ENCODE peak calls at places on chromosome 18, in eight cellular contexts. D is neural progenitor cell; M is PC-9; U is CD8-positive, alpha-beta T cell; K is effector memory CD4-positive, alpha-beta T cell; N is cardiac muscle cell; C is K562; Q is heart right ventricle. W is an unnamed sample.

GRCh38 chr18:13388586-13389490 is 170.3 kb downstream of the LDLRAD4 start:
- DNase-seq in N (no peak), U (no peak), K (no peak), D (no peak), M (no peak), Q (no peak), C (no peak), W (no peak)

GRCh38 chr18:57446322-57446721 is 11.1 kb downstream of the ONECUT2 start:
- DNase-seq in U (no peak), Q (no peak), N (no peak), M (peak; percentile 39), D (peak; percentile 75), K (no peak), C (peak; percentile 29), W (no peak)

GRCh38 chr18:51400721-51401120 is 203.2 kb upstream of the MEX3C start:
- DNase-seq in M (no peak), K (no peak), N (peak; percentile 80), C (no peak), D (no peak), Q (no peak), U (no peak), W (no peak)

GRCh38 chr18:10006261-10006903 is 92.6 kb downstream of the VAPA start:
- DNase-seq in U (no peak), M (no peak), N (peak; percentile 67), K (no peak), D (no peak), C (no peak), Q (no peak), W (no peak)

GRCh38 chr18:12722731-12723130 is 19.9 kb downstream of the PSMG2 start:
- DNase-seq in C (no peak), D (no peak), N (no peak), K (no peak), Q (no peak), U (no peak), M (no peak), W (no peak)

GRCh38 chr18:58135806-58136331 is 91.8 kb downstream of the NEDD4L start:
- DNase-seq in K (no peak), D (peak; percentile 80), M (peak; percentile 63), N (peak; percentile 79), U (peak; percentile 46), C (peak; percentile 75), Q (peak; percentile 42), W (no peak)

GRCh38 chr18:80154293-80154692 is 45.2 kb downstream of the ADNP2 start:
- DNase-seq in D (peak; percentile 47), N (peak; percentile 38), M (no peak), U (peak; percentile 35), K (no peak), C (peak; percentile 21), Q (no peak), W (no peak)

GRCh38 chr18:60978338-60978737 is 354.9 kb upstream of the CDH20 start:
- DNase-seq in K (no peak), C (no peak), D (no peak), Q (no peak), M (no peak), U (no peak), N (peak; percentile 69), W (no peak)

GRCh38 chr18:61569176-61569892 is 236.1 kb downstream of the CDH20 start:
- DNase-seq in D (no peak), N (peak; percentile 90), Q (peak; percentile 63), U (no peak), C (no peak), M (peak; percentile 37), K (no peak), W (no peak)

GRCh38 chr18:45212186-45213039 is 402.9 kb upstream of the SLC14A2 start:
- DNase-seq in U (peak; percentile 68), M (peak; percentile 47), N (peak; percentile 91), K (peak; percentile 52), D (peak; percentile 86), Q (peak; percentile 87), C (peak; percentile 43), W (peak; percentile 31)

GRCh38 chr18:58511306-58511705 is 117.6 kb downstream of the ALPK2 start:
- DNase-seq in Q (no peak), K (no peak), C (no peak), M (no peak), N (no peak), U (no peak), D (no peak), W (no peak)

GRCh38 chr18:58535340-58536186 is 93.3 kb downstream of the ALPK2 start:
- DNase-seq in U (no peak), C (no peak), Q (no peak), N (peak; percentile 29), M (no peak), D (no peak), K (no peak), W (no peak)

GRCh38 chr18:8656226-8656625 is 47.0 kb downstream of the RAB12 start:
- DNase-seq in C (no peak), M (no peak), N (peak; percentile 18), U (no peak), Q (no peak), K (no peak), D (no peak), W (no peak)

GRCh38 chr18:8868779-8869415 is 163.5 kb downstream of the MTCL1 start:
- DNase-seq in C (no peak), D (no peak), Q (no peak), N (no peak), M (no peak), U (no peak), K (no peak), W (no peak)

GRCh38 chr18:13136056-13136688 is 82.4 kb upstream of the LDLRAD4 start:
- DNase-seq in C (peak; percentile 3), K (peak; percentile 27), Q (no peak), M (no peak), D (peak; percentile 37), U (peak; percentile 72), N (no peak), W (no peak)

GRCh38 chr18:41992066-41992465 is 37.0 kb downstream of the PIK3C3 start:
- DNase-seq in M (no peak), Q (no peak), D (no peak), U (no peak), N (no peak), C (no peak), K (no peak), W (no peak)

DNA sequence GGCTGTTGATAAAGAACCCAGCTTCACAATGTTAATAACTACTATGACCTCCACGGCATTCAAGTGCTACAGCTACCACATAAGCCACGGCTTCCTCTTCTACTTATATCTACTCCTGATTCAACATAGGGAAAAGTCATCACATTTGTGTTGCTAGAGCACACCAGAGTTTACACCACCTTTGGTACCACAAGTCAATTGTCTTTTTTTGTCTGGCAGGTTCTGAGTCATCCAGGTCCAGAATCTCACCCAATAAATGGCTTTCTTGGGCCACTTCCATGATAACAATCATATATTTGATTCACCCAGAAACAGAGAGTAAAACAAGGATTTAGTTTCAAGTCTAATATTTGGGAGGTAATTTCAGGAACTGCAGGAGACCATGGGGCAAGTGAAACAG is 480.2 kb downstream of the TMX3 start:
- DNase-seq in Q (no peak), N (no peak), D (no peak), K (no peak), C (no peak), U (no peak), M (no peak), W (no peak)
- H3K9me3 ChIP-seq in Q (no peaks in the 10 kb centered on the region), N (no peaks in the 10 kb centered on the region), D (no peaks in the 10 kb centered on the region), K (no peaks in the 10 kb centered on the region), C (no peaks in the 10 kb centered on the region), U (no peaks in the 10 kb centered on the region), M (no peaks in the 10 kb centered on the region), W (no peaks in the 10 kb centered on the region)

DNA sequence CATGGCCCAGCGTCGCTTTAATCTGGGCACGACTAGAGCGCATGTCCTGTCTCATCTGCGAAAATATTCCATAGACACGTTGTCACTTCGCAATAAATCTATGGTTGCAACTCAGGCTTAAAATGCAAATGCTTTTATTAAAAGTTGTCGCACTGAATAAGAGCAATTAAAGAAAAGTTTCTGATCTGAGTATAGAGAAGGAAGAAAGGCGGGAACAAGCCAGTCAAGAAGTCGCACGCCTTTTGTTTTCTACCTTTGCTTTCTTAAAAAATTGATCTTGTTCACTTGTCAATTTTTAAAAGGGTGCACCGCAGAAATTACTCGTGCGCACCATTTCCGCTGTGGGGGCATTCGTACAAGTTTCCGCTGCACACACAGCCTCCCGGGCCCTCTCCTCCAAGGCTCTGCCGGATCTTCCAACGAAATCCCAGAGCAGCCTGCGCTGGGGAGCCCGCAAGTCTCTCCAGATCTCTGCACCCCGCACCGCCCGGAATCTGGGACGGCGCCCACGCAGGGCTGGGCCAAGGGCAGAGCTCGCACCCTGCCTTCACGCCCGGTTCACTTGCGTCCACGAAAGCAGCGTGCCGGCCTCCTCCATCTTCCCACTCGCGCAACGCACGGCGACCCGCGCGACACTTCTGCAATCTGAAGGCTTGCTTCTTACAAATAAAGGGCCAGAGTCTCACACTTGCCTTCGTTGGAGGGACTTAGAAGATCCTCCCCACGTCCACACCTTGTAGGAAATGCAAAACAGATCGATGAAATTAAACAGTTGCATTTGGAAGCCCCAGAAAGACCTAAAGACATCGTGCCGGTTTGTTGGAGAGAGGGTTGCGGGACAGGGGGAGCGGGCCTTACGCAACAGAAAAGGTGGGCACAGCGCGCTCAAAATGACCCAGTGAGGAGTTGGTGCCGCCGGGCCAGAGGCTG is 2.7 kb upstream of the SALL3 start:
- DNase-seq in D (peak; percentile 49), K (no peak), C (no peak), Q (no peak), U (no peak), M (no peak), N (no peak), W (no peak)
- H3K9me3 ChIP-seq in D (no peaks in the 10 kb centered on the region), K (no peaks in the 10 kb centered on the region), C (no peaks in the 10 kb centered on the region), Q (no peaks in the 10 kb centered on the region), U (no peaks in the 10 kb centered on the region), M (no peaks in the 10 kb centered on the region), N (no peaks in the 10 kb centered on the region), W (no peaks in the 10 kb centered on the region)

DNA sequence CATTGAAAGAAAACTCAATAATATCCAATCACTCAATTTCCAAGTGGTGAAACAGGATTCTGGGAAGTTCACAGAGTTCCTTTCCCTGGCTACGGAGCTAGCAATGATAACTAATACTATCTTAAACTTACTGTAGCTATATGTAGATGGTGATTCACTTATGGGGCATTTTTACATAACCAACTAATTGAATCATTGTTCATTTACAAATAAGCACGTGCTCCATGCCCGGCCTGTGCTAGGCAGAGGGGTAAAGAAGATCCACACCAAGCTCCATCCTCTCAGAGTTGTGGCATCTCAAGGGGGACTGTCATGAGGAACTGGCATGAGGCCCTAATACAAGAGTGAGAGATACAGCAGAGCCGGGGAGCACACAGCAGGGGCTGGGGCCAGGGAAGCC is 176.3 kb downstream of the ANKRD30B start:
- DNase-seq in N (no peak), Q (no peak), D (no peak), C (no peak), U (no peak), M (no peak), K (no peak), W (no peak)
- H3K9me3 ChIP-seq in N (no peaks in the 10 kb centered on the region), Q (no peaks in the 10 kb centered on the region), D (peaks cover 6% of the 10 kb centered on the region), C (no peaks in the 10 kb centered on the region), U (no peaks in the 10 kb centered on the region), M (no peaks in the 10 kb centered on the region), K (no peaks in the 10 kb centered on the region), W (no peaks in the 10 kb centered on the region)

GRCh38 chr18:72056171-72056570 is 488.0 kb downstream of the CBLN2 start:
- DNase-seq in C (no peak), K (no peak), N (no peak), U (no peak), D (no peak), M (no peak), Q (no peak), W (no peak)

DNA sequence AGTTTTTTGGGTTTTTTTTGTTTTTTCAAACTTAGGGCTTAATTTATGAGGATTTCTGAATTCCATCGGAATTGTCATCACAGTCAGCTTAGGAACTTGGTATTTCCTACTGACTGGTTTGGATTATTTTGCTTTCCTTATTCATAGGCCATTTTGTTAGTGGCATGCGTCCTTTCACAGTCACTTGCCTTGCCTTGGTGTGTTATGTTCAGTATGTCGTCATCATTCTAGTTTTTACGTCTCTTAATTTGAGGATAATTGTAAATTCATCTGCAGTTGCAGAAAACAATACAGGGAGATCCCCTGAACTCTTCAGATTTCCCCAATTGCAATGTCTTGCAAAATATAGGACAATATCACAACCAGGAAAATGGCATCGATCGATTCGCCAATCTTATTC is 485.3 kb downstream of the CBLN2 start:
- DNase-seq in C (no peak), N (no peak), K (no peak), D (no peak), M (no peak), Q (no peak), U (no peak), W (no peak)
- H3K9me3 ChIP-seq in C (no peaks in the 10 kb centered on the region), N (no peaks in the 10 kb centered on the region), K (no peaks in the 10 kb centered on the region), D (no peaks in the 10 kb centered on the region), M (no peaks in the 10 kb centered on the region), Q (no peaks in the 10 kb centered on the region), U (no peaks in the 10 kb centered on the region), W (no peaks in the 10 kb centered on the region)